ENCODE peak calls at places on chromosomes 12 and 14, in four cellular contexts. A is CD8-positive, alpha-beta T cell; T is aorta; E is K562. V is an unnamed sample.

GRCh38 chr12:106994579-106995220 is 7.8 kb upstream of the MTERF2 start:
- DNase-seq in T (no peak), E (no peak), A (no peak), V (no peak)

GRCh38 chr12:96981053-96981452 is 74.0 kb downstream of the NEDD1 start:
- DNase-seq in E (no peak), T (no peak), A (no peak), V (no peak)

GRCh38 chr14:91417983-91418386 is 365 bp upstream of the CCDC88C start:
- DNase-seq in T (no peak), A (peak; percentile 61), E (peak; percentile 67), V (peak; percentile 82)

GRCh38 chr12:7130791-7131501 is 775 bp downstream of the CLSTN3 start:
- DNase-seq in E (peak; percentile 32), T (peak; percentile 71), A (peak; percentile 46), V (peak; percentile 41)

GRCh38 chr14:88554458-88555286 is at the start of gene PTPN21:
- DNase-seq in T (peak; percentile 77), A (no peak), E (peak; percentile 82), V (no peak)

GRCh38 chr14:75279739-75280447 is 1.3 kb downstream of the FOS start:
- DNase-seq in T (peak; percentile 70), E (no peak), A (no peak), V (peak; percentile 22)

GRCh38 chr12:3447318-3447717 is 43.7 kb upstream of the PRMT8 start:
- DNase-seq in T (no peak), A (no peak), E (no peak), V (no peak)

GRCh38 chr14:68968051-68968450 is 11.1 kb downstream of the ACTN1 start:
- DNase-seq in A (peak; percentile 88), T (no peak), E (no peak), V (peak; percentile 85)

GRCh38 chr14:54782803-54783659 is 119.6 kb downstream of the GCH1 start:
- DNase-seq in T (peak; percentile 64), E (no peak), A (no peak), V (no peak)

GRCh38 chr14:96104469-96105057 is 65.4 kb downstream of the C14orf132 start:
- DNase-seq in T (peak; percentile 80), E (no peak), A (no peak), V (no peak)

GRCh38 chr12:132330549-132330881 is 1.1 kb upstream of the GALNT9 start:
- DNase-seq in A (no peak), E (no peak), T (no peak), V (no peak)

GRCh38 chr12:53735556-53735955 is 8.3 kb upstream of the CALCOCO1 start:
- DNase-seq in T (no peak), E (no peak), A (no peak), V (no peak)

GRCh38 chr12:98903875-98904274 is 258.8 kb downstream of the APAF1 start:
- DNase-seq in E (no peak), T (no peak), A (no peak), V (no peak)

GRCh38 chr14:79972230-79972629 is 239.1 kb downstream of the DIO2 start:
- DNase-seq in A (no peak), E (no peak), T (no peak), V (no peak)

GRCh38 chr12:107859367-107859766 is 84.9 kb downstream of the ASCL4 start:
- DNase-seq in E (no peak), T (no peak), A (no peak), V (no peak)

GRCh38 chr12:54394281-54394719 is 9.8 kb upstream of the ZNF385A start:
- DNase-seq in T (no peak), E (peak; percentile 64), A (no peak), V (no peak)

GRCh38 chr14:76339922-76340615 is 35.9 kb upstream of the ESRRB start:
- DNase-seq in A (no peak), T (no peak), E (no peak), V (no peak)

GRCh38 chr14:53391631-53392030 is 238.5 kb upstream of the DDHD1 start:
- DNase-seq in E (no peak), A (no peak), T (no peak), V (no peak)

GRCh38 chr14:104116544-104117340 is 21.6 kb upstream of the KIF26A start:
- DNase-seq in E (no peak), A (no peak), T (peak; percentile 30), V (no peak)

GRCh38 chr12:34300376-34301250 is 278.3 kb downstream of the ALG10 start:
- DNase-seq in A (no peak), E (no peak), T (peak; percentile 18), V (no peak)

GRCh38 chr14:96279564-96279963 is 23.6 kb downstream of the BDKRB1 start:
- DNase-seq in T (no peak), A (no peak), E (no peak), V (no peak)

GRCh38 chr14:61472801-61473376 is 151.5 kb downstream of the PRKCH start:
- DNase-seq in T (no peak), A (peak; percentile 71), E (no peak), V (peak; percentile 60)

GRCh38 chr14:68145036-68145435 is 325.5 kb downstream of the RAD51B start:
- DNase-seq in E (no peak), A (no peak), T (no peak), V (no peak)

GRCh38 chr14:104361101-104361591 is 218.4 kb upstream of the C14orf180 start:
- DNase-seq in T (peak; percentile 35), E (no peak), A (no peak), V (no peak)

GRCh38 chr12:96237465-96238077 is 43.4 kb downstream of the ELK3 start:
- DNase-seq in E (no peak), T (peak; percentile 83), A (peak; percentile 63), V (no peak)

GRCh38 chr14:76786556-76786955 is 25.3 kb downstream of the VASH1 start:
- DNase-seq in T (no peak), E (no peak), A (no peak), V (no peak)

GRCh38 chr14:104561661-104562495 is 17.7 kb upstream of the C14orf180 start:
- DNase-seq in A (no peak), E (no peak), T (no peak), V (no peak)

GRCh38 chr14:93161411-93161940 is 23.2 kb downstream of the MOAP1 start:
- DNase-seq in T (no peak), A (no peak), E (no peak), V (no peak)

GRCh38 chr14:40309124-40309523 is 876.9 kb upstream of the FBXO33 start:
- DNase-seq in A (no peak), T (no peak), E (no peak), V (no peak)

GRCh38 chr12:115213118-115213517 is 529.1 kb upstream of the TBX3 start:
- DNase-seq in E (no peak), T (no peak), A (no peak), V (no peak)

GRCh38 chr14:105486333-105486973 is at the start of gene CRIP1:
- DNase-seq in T (no peak), A (peak; percentile 23), E (no peak), V (no peak)

GRCh38 chr14:21723431-21724045 is 49.9 kb upstream of the OR4E1 start:
- DNase-seq in E (peak; percentile 32), T (no peak), A (peak; percentile 59), V (peak; percentile 44)

GRCh38 chr12:50297027-50297426 is 13.7 kb upstream of the LIMA1 start:
- DNase-seq in T (no peak), E (no peak), A (no peak), V (no peak)

GRCh38 chr12:2963154-2963759 is 4.1 kb downstream of the TEAD4 start:
- DNase-seq in T (no peak), A (no peak), E (no peak), V (no peak)

GRCh38 chr12:89279499-89279898 is 72.8 kb downstream of the DUSP6 start:
- DNase-seq in T (no peak), E (no peak), A (no peak), V (no peak)
- H3K4me1 ChIP-seq in T (no peaks in the 10 kb centered on the region), E (no peaks in the 10 kb centered on the region), A (peaks cover 19% of the 10 kb centered on the region), V (peaks cover 17% of the 10 kb centered on the region)

GRCh38 chr12:65908147-65908546 is 83.9 kb downstream of the HMGA2 start:
- DNase-seq in E (no peak), A (no peak), T (no peak), V (no peak)
- H3K27ac ChIP-seq in E (no peak overlapping the region), A (no peak overlapping the region), T (no peak overlapping the region), V (no peak overlapping the region)

DNA sequence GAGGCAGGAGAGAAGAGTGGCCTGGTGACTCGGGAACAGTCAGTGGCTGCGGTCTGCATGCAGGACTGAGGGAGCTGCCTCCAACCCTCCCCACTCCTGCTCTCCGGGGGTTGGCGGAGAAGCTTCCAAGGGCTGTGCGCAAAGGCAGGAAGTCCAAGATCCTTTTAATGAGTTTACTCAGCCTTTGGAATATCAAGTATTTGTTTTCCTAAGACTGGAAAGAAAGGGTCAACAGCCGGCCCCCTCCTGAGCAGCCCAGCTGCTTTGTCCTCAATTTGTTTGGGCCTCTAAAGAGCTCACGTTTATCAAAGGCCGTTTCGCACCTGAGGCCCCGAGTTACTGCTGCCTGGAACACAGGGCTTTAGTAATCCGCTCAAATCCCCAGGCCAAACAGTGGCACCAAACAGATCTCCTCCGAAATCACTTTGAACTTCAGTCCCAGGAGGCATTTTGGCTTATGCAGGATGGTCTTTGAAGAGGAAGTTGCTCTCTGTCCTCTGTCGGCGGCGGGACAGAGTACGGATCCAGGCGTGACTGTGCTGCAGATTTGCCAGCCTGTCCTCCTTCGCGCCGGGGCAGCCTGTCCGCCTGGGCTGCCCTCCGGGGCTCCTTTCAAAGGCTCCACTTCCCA is 117.2 kb upstream of the FZD10 start:
- DNase-seq in A (no peak), T (no peak), E (no peak), V (no peak)
- H3K4me3 ChIP-seq in A (no peak overlapping the region), T (no peak overlapping the region), E (no peak overlapping the region), V (no peak overlapping the region)

DNA sequence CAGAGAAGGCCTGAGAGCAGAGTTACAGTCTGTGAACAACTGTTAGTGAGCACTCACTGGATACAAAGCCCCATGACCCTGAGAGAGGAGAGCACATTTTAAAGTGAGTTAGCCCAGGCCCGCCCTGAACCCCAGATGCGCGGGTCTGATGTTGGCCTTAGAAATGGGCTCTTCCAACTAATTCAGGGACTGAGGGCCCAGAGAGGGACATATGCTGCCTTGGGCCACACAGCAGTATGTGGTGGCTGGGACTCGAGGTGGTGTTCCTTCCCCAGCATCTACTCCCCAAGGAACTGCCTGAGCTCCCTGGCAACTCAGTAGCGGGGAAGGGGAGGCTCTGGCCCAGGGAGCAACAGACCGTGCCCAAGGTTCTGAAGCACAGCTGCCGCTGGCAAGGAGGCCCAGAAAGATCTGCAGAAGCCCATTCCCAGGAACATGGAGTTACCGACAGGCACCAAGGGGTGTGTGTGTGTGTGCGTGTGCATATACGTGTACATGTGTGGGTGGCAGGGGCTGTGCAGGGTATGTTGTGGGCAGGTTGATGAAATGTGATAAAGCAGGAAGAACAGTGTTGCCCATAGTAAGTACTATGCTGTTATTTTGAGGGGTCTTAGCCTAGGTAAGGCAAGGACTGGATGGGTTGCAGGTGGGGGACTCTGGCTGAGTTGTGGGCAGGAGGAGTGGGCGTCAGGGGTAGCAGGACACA is 40.5 kb downstream of the KRT80 start:
- DNase-seq in E (no peak), A (no peak), T (no peak), V (no peak)
- H3K4me1 ChIP-seq in E (peaks cover 31% of the 10 kb centered on the region), A (peaks cover 20% of the 10 kb centered on the region), T (no peaks in the 10 kb centered on the region), V (peaks cover 23% of the 10 kb centered on the region)